ENCODE peak calls at places on chromosome 15, in four cellular contexts. P is body of pancreas, Z is IMR-90, K is uterus. F is an unnamed sample.

GRCh38 chr15:76177491-76178040 is 117.8 kb downstream of the TMEM266 start:
- DNase-seq in P (no peak), Z (peak), K (no peak), F (no peak)

GRCh38 chr15:70617911-70618287 is 145.5 kb downstream of the UACA start:
- DNase-seq in P (no peak), Z (no peak), K (no peak), F (no peak)

GRCh38 chr15:90838066-90838465 is 30.3 kb upstream of the FURIN start:
- DNase-seq in P (no peak), Z (no peak), K (no peak), F (peak)

GRCh38 chr15:52095597-52096262 is 16.8 kb downstream of the BCL2L10 start:
- DNase-seq in P (no peak), Z (peak), K (peak), F (peak)

GRCh38 chr15:76328962-76329361 is 7.6 kb upstream of the ISL2 start:
- DNase-seq in P (no peak), Z (peak), K (no peak), F (no peak)

GRCh38 chr15:31511707-31512310 is 185.2 kb downstream of the KLF13 start:
- DNase-seq in P (no peak), Z (no peak), K (no peak), F (no peak)

GRCh38 chr15:70788114-70789049 is 25.0 kb upstream of the UACA start:
- DNase-seq in P (no peak), Z (peak), K (no peak), F (peak)

GRCh38 chr15:44710236-44711088 is 661 bp downstream of the PATL2 start:
- DNase-seq in P (no peak), Z (peak), K (peak), F (peak)

GRCh38 chr15:57915827-57916531 is 149.5 kb downstream of the ALDH1A2 start:
- DNase-seq in P (no peak), Z (no peak), K (no peak), F (no peak)

GRCh38 chr15:52082197-52083036 is 30.2 kb downstream of the BCL2L10 start:
- DNase-seq in P (no peak), Z (peak), K (no peak), F (no peak)

GRCh38 chr15:93866441-93866840 is 364.9 kb upstream of the MCTP2 start:
- DNase-seq in P (no peak), Z (no peak), K (no peak), F (no peak)

GRCh38 chr15:80856809-80857377 is 77.7 kb downstream of the CEMIP start:
- DNase-seq in P (peak), Z (no peak), K (peak), F (peak)

GRCh38 chr15:81166949-81167816 is 29.5 kb upstream of the IL16 start:
- DNase-seq in P (no peak), Z (no peak), K (no peak), F (no peak)

GRCh38 chr15:40161693-40162401 is 978 bp downstream of the BUB1B start:
- DNase-seq in P (no peak), Z (no peak), K (no peak), F (peak)

GRCh38 chr15:91853968-91854943 is 748 bp downstream of the SLCO3A1 start:
- DNase-seq in P (peak), Z (no peak), K (peak), F (no peak)

GRCh38 chr15:49492151-49492550 is 69.1 kb downstream of the FGF7 start:
- DNase-seq in P (no peak), Z (no peak), K (no peak), F (no peak)

GRCh38 chr15:62931650-62932049 is 110.9 kb upstream of the TPM1 start:
- DNase-seq in P (no peak), Z (no peak), K (no peak), F (no peak)

GRCh38 chr15:64699767-64700388 is 75.5 kb downstream of the RBPMS2 start:
- DNase-seq in P (peak), Z (peak), K (peak), F (no peak)

GRCh38 chr15:88627463-88627862 is 6.3 kb downstream of the AEN start:
- DNase-seq in P (no peak), Z (no peak), K (no peak), F (peak)

GRCh38 chr15:68186671-68187397 is 18.3 kb downstream of the CALML4 start:
- DNase-seq in P (no peak), Z (peak), K (no peak), F (no peak)

GRCh38 chr15:41689834-41690233 is 29.6 kb downstream of the MGA start:
- DNase-seq in P (no peak), Z (no peak), K (no peak), F (no peak)

GRCh38 chr15:41690636-41691035 is 30.4 kb downstream of the MGA start:
- DNase-seq in P (no peak), Z (no peak), K (no peak), F (no peak)

GRCh38 chr15:41692049-41692448 is 31.8 kb downstream of the MGA start:
- DNase-seq in P (no peak), Z (no peak), K (no peak), F (no peak)

GRCh38 chr15:41691471-41691870 is 31.3 kb downstream of the MGA start:
- DNase-seq in P (no peak), Z (no peak), K (no peak), F (no peak)

DNA sequence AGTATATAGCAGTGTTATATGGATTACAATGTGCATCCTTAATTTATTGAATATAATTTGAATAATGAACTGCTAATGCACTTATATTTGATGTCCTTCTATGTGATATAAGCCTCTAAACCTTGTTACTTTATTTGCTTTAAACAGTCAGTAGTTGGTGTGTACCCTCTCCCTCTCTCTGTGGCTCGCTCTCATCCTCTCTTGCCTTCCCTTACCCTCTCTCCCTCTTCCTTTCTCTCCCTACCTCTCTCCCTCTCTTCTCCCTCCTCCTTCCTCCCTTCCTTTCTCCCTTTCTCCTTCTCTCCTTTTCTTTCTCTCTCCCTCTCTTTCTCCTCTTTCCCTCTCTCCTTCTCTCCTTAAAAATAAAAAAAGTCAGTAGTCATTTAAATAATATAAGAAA is 28.9 kb downstream of the MGA start:
- DNase-seq in P (no peak), Z (no peak), K (no peak), F (no peak)
- H3K27ac ChIP-seq in P (no peak), Z (no peak), K (no peak), F (no peak)

DNA sequence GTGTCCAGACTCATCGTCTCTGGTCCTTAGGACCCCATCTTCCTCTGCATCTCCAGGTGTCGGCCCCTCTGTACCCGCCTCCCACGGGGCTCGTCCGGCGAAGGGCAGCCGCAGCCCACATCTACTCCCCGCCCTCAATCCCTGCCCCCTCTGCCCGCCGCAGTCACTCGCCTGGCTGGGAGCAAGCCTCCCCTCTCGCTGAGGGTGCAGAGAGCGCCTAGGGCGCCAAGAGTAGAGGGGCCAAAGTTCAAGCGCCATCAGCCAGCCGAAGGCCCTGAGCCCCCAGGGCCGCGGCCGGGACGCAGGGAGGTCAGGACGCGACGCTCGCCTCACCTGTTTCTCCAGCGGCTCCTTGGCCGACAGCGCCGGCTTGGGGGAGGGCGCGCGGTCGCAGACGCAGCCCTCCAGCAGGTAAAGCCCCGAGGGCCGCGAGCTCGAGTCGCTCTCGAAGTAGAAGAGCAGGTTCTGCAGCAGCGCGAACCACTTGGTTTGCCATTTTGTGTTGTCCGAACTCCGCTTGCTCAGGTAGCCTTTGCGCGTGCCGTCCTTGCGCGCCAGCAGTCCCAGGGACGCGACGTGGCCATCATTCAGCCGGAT is 592 bp downstream of the RASGRF1 start:
- DNase-seq in P (no peak), Z (no peak), K (no peak), F (no peak)
- H3K4me3 ChIP-seq in P (no peak), Z (no peak), K (no peak), F (no peak)

GRCh38 chr15:41730543-41730942 is 43.7 kb upstream of the MAPKBP1 start:
- DNase-seq in P (no peak), Z (no peak), K (no peak), F (no peak)
- H3K27ac ChIP-seq in P (no peak), Z (no peak), K (no peak), F (no peak)

GRCh38 chr15:77684341-77685081 is 51.8 kb upstream of the LINGO1 start:
- DNase-seq in P (no peak), Z (no peak), K (no peak), F (no peak)
- H3K4me3 ChIP-seq in P (no peak), Z (no peak), K (no peak), F (no peak)

GRCh38 chr15:65805019-65805738 is 13.1 kb upstream of the DENND4A start:
- DNase-seq in P (peak), Z (no peak), K (no peak), F (no peak)

GRCh38 chr15:65806387-65806786 is 14.3 kb upstream of the DENND4A start:
- DNase-seq in P (no peak), Z (no peak), K (no peak), F (no peak)

GRCh38 chr15:65801229-65801813 is 9.2 kb upstream of the DENND4A start:
- DNase-seq in P (no peak), Z (no peak), K (no peak), F (no peak)

DNA sequence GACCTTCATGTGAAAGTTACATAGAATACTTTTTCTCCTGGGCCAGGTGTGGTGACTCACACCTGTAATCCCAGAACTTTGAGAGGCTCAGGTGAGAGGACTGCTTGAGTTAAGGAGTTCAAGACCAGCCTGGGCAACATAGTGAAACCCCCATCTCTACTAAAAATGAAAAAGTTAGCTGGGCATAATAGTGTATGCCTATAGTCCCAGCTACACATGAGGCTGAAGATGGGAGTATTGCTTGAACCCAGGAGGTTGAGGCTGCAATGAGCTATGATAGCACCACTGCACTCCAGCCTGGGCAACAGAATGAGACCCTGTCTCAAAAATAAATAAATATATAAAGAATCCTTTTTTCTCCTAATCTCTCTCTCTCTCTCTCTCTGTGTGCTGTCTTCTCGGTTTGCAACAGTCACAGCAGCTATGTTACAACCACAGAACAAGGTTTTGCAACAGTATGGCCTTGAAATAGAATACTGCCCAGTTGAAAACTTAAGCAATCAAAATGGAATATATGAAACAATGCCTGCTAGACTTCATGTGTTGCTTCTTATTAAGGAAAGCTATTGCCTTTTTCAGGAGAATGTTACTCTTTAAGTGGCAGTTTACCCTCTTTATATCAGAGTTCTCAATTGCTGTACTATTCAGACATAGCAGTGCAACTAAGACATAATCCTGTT is 12.3 kb upstream of the DENND4A start:
- DNase-seq in P (no peak), Z (peak), K (no peak), F (no peak)
- H3K27ac ChIP-seq in P (peak), Z (no peak), K (no peak), F (no peak)

GRCh38 chr15:38651328-38652038 is 86.9 kb upstream of the RASGRP1 start:
- DNase-seq in P (no peak), Z (no peak), K (no peak), F (peak)
- H3K4me3 ChIP-seq in P (no peak), Z (no peak), K (no peak), F (no peak)

GRCh38 chr15:59281699-59282098 is 75.1 kb downstream of the LDHAL6B start:
- DNase-seq in P (no peak), Z (no peak), K (no peak), F (no peak)

GRCh38 chr15:59278120-59278519 is 71.5 kb downstream of the LDHAL6B start:
- DNase-seq in P (no peak), Z (no peak), K (no peak), F (no peak)

GRCh38 chr15:59280855-59281254 is 74.2 kb downstream of the LDHAL6B start:
- DNase-seq in P (no peak), Z (no peak), K (no peak), F (no peak)

GRCh38 chr15:59276225-59277178 is 69.9 kb downstream of the LDHAL6B start:
- DNase-seq in P (no peak), Z (no peak), K (no peak), F (peak)

GRCh38 chr15:59279023-59279422 is 72.4 kb downstream of the LDHAL6B start:
- DNase-seq in P (no peak), Z (no peak), K (no peak), F (no peak)
- H3K27ac ChIP-seq in P (no peak), Z (no peak), K (no peak), F (no peak)

DNA sequence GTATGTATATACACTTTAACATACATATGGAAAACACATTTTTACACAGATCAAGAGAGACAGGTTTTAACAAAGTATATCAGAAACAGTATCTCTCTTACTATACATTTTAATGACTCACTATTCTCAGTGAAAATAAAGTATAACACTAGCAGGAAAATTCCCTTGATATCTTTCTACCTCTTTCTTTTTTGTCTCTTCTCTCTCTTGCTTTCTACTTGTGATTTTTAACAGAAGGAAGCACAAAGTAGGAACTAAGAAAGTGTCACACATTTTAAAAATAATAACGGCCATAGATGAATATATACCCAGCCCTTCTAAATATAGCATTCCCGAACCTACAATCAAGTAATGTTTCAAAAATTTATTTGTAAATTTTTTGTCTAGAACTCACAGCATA is 4.8 kb downstream of the DENND4A start:
- DNase-seq in P (no peak), Z (no peak), K (no peak), F (no peak)
- H3K4me3 ChIP-seq in P (no peak), Z (no peak), K (no peak), F (no peak)

GRCh38 chr15:67024998-67025368 is 40.4 kb upstream of the SMAD3 start:
- DNase-seq in P (no peak), Z (no peak), K (no peak), F (no peak)

GRCh38 chr15:67025719-67026118 is 39.7 kb upstream of the SMAD3 start:
- DNase-seq in P (peak), Z (peak), K (no peak), F (peak)

GRCh38 chr15:67023517-67024321 is 41.7 kb upstream of the SMAD3 start:
- DNase-seq in P (peak), Z (no peak), K (no peak), F (no peak)

GRCh38 chr15:67022587-67022986 is 42.8 kb upstream of the SMAD3 start:
- DNase-seq in P (no peak), Z (no peak), K (no peak), F (no peak)

DNA sequence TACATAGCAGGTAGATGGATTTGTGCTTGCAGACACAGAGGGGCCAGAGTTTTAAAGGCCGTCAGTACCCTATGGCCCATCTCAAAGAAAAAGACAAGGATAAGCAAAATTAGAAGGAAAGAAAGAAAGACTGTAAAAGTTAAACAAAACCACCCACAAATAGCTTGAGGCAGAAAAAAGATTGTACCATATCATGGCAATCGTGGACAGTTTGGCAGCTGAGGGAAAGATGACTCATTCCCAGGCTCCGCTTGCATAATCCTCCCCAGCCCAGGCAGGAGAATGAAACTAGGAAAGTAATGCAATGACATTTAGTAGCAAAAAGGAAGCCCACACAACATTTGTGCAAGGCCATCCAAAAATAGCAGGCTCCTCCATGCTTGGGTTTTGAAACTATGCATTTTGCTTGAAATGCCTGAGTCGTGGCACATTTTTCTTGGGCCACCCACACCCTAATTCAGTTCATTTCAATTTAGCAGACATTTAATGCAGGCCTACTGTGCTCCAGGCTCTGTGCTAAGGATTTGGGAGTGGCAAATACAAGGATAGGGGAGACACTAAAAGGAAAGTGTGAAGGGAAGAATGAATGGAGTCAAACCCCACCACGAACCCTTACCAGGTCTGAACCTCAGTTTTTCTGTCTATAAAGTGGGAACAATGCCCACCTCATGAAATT is 40.9 kb upstream of the SMAD3 start:
- DNase-seq in P (peak), Z (peak), K (peak), F (peak)
- H3K27ac ChIP-seq in P (peak), Z (peak), K (peak), F (peak)

GRCh38 chr15:73908030-73908821 is 18.0 kb upstream of the LOXL1 start:
- DNase-seq in P (peak), Z (peak), K (peak), F (peak)

GRCh38 chr15:73905224-73905827 is 20.9 kb upstream of the LOXL1 start:
- DNase-seq in P (no peak), Z (no peak), K (no peak), F (no peak)

GRCh38 chr15:73907018-73907394 is 19.3 kb upstream of the LOXL1 start:
- DNase-seq in P (no peak), Z (no peak), K (no peak), F (no peak)

GRCh38 chr15:73904026-73904815 is 22.0 kb upstream of the LOXL1 start:
- DNase-seq in P (no peak), Z (no peak), K (no peak), F (peak)

DNA sequence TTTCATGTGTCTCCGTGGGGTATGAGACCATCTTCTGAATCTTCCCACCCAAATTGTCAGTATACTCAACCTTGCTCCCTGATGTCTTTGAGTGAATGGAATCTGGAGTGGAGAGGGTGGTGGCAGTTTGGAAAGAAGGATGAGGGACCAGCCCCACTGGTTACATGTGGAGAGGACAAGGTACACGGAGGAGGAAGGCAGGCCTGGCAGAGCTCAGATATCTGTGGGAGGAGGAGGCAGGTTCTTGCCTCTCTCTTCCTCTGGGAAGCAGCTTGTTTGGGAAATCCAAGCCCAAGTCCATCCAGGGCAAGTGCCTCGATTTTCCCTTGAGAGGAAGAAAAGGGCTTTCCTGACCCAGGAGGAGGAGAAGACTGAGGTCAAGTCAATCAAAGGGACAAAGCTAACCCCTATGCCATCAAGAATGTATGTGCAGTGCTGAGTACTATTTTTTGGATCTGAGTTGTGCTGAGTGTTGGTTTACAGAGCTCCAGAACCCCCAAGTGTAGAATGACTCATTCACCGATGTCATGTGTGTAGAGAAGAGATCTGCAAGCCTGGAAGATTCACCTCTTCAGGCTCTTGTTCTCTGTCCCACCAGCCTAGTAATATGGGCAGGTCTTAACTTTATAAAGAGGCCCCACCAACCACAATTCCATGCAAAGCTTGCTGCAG is 19.8 kb upstream of the LOXL1 start:
- DNase-seq in P (no peak), Z (peak), K (no peak), F (peak)
- H3K4me3 ChIP-seq in P (no peak), Z (no peak), K (no peak), F (no peak)